ENCODE peak calls at places on chromosomes 16 and 17, in six cellular contexts. B is HepG2, H is GM12878, M is K562, F is H1, E is SK-N-SH. C is an unnamed sample.

GRCh38 chr16:57260294-57260929 is 15.4 kb downstream of the ARL2BP start:
- DNase-seq in H (peak; percentile 42), F (peak; percentile 49), E (no peak), M (peak; percentile 44), B (no peak), C (no peak)

GRCh38 chr17:39763046-39763800 is 25.5 kb downstream of the GRB7 start:
- DNase-seq in F (no peak), M (no peak), H (no peak), B (no peak), E (no peak), C (no peak)

GRCh38 chr16:49443576-49443975 is 70.0 kb downstream of the C16orf78 start:
- DNase-seq in F (no peak), B (no peak), E (no peak), H (no peak), M (no peak), C (no peak)

GRCh38 chr17:7502171-7502847 is 18.1 kb downstream of the POLR2A start:
- DNase-seq in B (no peak), E (no peak), M (no peak), H (no peak), F (no peak), C (no peak)

GRCh38 chr17:74646231-74646630 is 22.7 kb upstream of the CD300E start:
- DNase-seq in B (peak; percentile 13), E (peak; percentile 39), H (no peak), M (peak; percentile 23), F (no peak), C (peak; percentile 54)

GRCh38 chr17:64180089-64180488 is 50.1 kb upstream of the ERN1 start:
- DNase-seq in B (no peak), H (no peak), F (no peak), E (no peak), M (no peak), C (no peak)

GRCh38 chr17:72715906-72716572 is 376.4 kb downstream of the SLC39A11 start:
- DNase-seq in M (no peak), F (no peak), E (no peak), B (peak; percentile 94), H (no peak), C (peak; percentile 100)

GRCh38 chr16:11401161-11402050 is 56.1 kb downstream of the RMI2 start:
- DNase-seq in M (no peak), F (no peak), H (no peak), B (no peak), E (peak; percentile 28), C (no peak)

GRCh38 chr16:70433456-70434103 is 5.3 kb downstream of the ST3GAL2 start:
- DNase-seq in E (peak; percentile 70), M (no peak), B (no peak), F (no peak), H (no peak), C (no peak)

GRCh38 chr17:63116967-63117366 is 150.9 kb downstream of the TANC2 start:
- DNase-seq in H (no peak), M (peak; percentile 8), B (no peak), F (no peak), E (peak; percentile 83), C (no peak)

GRCh38 chr16:81601008-81601428 is 156.4 kb downstream of the CMIP start:
- DNase-seq in M (no peak), E (peak; percentile 49), F (no peak), B (no peak), H (no peak), C (no peak)

GRCh38 chr17:17300624-17301568 is 2.3 kb upstream of the NT5M start:
- DNase-seq in E (no peak), M (no peak), F (peak; percentile 87), H (no peak), B (no peak), C (no peak)

GRCh38 chr16:79535130-79535529 is 65.4 kb downstream of the MAF start:
- DNase-seq in H (no peak), F (no peak), B (no peak), M (no peak), E (no peak), C (no peak)

GRCh38 chr17:53470626-53471025 is 352.1 kb upstream of the KIF2B start:
- DNase-seq in B (no peak), F (no peak), M (no peak), H (no peak), E (no peak), C (no peak)

GRCh38 chr17:50564916-50565315 is 4.4 kb downstream of the CACNA1G start:
- DNase-seq in F (no peak), M (no peak), E (peak; percentile 80), B (no peak), H (no peak), C (no peak)

GRCh38 chr16:11245222-11245737 is 10.7 kb downstream of the SOCS1 start:
- DNase-seq in B (no peak), H (no peak), E (no peak), F (no peak), M (no peak), C (no peak)

GRCh38 chr17:43434902-43435319 is 36.1 kb downstream of the ARL4D start:
- DNase-seq in B (no peak), F (no peak), H (no peak), E (no peak), M (no peak), C (peak; percentile 97)

GRCh38 chr16:20966746-20967145 is 66.2 kb downstream of the LYRM1 start:
- DNase-seq in F (no peak), H (no peak), E (no peak), M (no peak), B (no peak), C (no peak)

GRCh38 chr16:4338125-4338582 is 13.0 kb downstream of the PAM16 start:
- DNase-seq in F (no peak), M (no peak), H (no peak), B (no peak), E (no peak), C (no peak)

GRCh38 chr17:80986046-80986445 is 5.6 kb upstream of the CHMP6 start:
- DNase-seq in B (no peak), M (no peak), H (no peak), E (no peak), F (no peak), C (no peak)

GRCh38 chr16:35102780-35103403 is 1643.5 kb downstream of the TP53TG3F start:
- DNase-seq in F (no peak), M (peak; percentile 26), B (peak; percentile 3), H (no peak), E (peak; percentile 26), C (no peak)
- TF ChIP-seq RAD21 in F (peak; percentile 55), M (peak; percentile 47), B (no peak), H (no peak), E (peak; percentile 65), C (peak; percentile 3)

DNA sequence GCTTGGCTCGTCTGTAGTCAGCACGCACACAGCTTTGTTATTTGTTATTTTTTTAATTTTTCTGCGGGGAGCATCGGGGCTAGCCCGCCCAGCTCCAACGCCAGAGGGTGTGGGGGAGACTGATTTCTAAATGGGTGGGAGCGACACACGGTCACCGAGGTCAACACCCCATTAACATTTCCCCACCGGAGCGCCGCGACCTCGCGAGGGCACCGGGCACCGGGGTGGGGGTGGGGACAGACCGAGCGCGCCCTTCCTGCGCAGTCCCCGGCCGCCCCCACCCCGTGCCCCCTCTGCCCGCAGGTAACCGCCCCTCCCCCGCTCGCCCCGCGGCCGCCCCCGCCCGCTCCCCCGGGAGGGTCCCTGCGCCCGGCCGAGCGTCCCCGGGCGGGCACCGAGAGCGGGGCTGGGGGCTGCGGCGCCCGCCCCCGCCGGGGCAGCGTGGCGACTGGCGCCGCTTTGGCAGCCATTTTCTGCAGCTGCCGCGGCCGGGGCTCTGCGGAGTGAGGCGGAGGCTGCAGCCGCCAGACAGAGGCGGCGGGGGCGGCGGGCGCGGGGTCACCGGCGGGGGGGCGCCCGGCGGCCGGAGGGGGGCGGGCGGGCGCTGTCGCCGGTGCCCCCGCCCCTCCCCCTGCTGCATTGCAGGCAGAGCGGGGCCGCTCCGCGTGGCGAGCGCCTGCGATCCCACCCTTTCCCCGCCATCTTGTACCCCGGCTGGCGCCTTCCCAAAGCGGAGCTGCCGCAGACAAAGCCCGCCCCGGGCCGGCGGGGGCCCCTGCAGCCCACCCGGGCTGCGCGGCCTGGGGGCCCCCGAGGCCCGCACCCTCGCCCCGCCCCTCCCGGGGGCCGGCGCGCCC is 16.3 kb upstream of the CBX8 start:
- DNase-seq in B (no peak), E (peak; percentile 91), H (no peak), M (peak; percentile 86), F (no peak), C (no peak)
- TF ChIP-seq POLR2AphosphoS5 in B (no peak), E (peak; percentile 36), H (no peak), M (peak; percentile 51), F (no peak), C (no peak)

DNA sequence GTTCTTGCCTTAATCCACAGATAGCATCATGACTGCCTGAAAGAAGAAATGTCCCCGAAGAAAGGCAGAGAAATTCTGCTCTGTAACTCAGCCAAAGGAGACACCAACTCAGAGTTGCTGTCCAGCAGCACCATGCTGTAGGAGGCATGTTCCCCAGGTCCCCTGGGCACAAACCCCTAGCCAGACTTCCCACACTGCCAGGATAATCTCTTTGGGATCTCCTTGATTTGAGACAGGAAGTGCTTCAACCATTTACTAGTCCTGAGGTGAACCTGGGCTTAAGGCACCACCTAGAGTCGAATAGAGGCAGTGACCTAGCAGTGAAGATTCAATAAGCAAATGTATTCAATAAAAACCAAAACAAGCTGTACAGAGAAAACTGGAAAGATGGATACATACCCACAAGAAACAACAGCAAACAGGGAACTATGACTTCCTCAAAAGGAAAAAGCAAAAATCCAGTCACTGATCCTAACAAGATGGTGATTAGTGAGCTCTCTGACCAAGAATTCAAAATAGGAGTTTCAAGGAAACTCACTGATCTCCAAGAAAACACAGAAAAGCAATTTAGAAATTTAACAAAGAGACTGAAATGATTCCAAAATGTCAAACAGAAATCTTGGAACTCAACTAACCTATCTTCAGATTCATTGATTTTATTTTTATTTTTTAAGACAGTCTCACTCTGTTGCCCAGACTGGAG is 5.7 kb downstream of the OR4D2 start:
- DNase-seq in B (peak; percentile 62), M (peak; percentile 36), E (peak; percentile 62), H (peak; percentile 3), F (no peak), C (peak; percentile 79)
- TF ChIP-seq RAD21 in B (no peak), M (peak; percentile 73), E (peak; percentile 68), H (peak; percentile 56), F (peak; percentile 87), C (peak; percentile 91)

GRCh38 chr16:87319011-87319410 is 1.8 kb upstream of the C16orf95 start:
- DNase-seq in F (no peak), B (no peak), H (no peak), M (no peak), E (no peak), C (no peak)
- TF ChIP-seq POLR2AphosphoS5 in F (no peak), B (peak; percentile 47), H (no peak), M (no peak), E (no peak), C (peak; percentile 33)